ENCODE peak calls at places on chromosomes 2 and 18, in four cellular contexts. K, U, D and Z are unnamed samples.

GRCh38 chr18:47151457-47151856 is 1.2 kb upstream of the HDHD2 start:
- DNase-seq in K (no peak), D (no peak), U (no peak), Z (no peak)

GRCh38 chr18:79560861-79561210 is 118.8 kb upstream of the CTDP1 start:
- DNase-seq in D (no peak), U (no peak), K (no peak), Z (no peak)

GRCh38 chr2:140580799-140581198 is 1550.0 kb downstream of the LRP1B start:
- DNase-seq in D (no peak), K (no peak), U (no peak), Z (no peak)

GRCh38 chr2:205590759-205591158 is 91.5 kb upstream of the NRP2 start:
- DNase-seq in D (peak; percentile 32), U (no peak), K (no peak), Z (no peak)

GRCh38 chr2:170381678-170382077 is 203.7 kb downstream of the MYO3B start:
- DNase-seq in D (no peak), K (no peak), U (no peak), Z (no peak)

GRCh38 chr2:54520687-54521086 is 64.6 kb downstream of the SPTBN1 start:
- DNase-seq in U (no peak), D (peak; percentile 97), K (no peak), Z (peak; percentile 66)

GRCh38 chr2:154963509-154963908 is 265.0 kb downstream of the KCNJ3 start:
- DNase-seq in D (no peak), U (no peak), K (no peak), Z (no peak)

GRCh38 chr2:199261936-199262335 is 195.8 kb downstream of the SATB2 start:
- DNase-seq in K (no peak), D (no peak), U (no peak), Z (no peak)

GRCh38 chr18:32383040-32383819 is 87.5 kb downstream of the GAREM1 start:
- DNase-seq in U (no peak), D (peak; percentile 92), K (no peak), Z (peak; percentile 99)

GRCh38 chr18:49597152-49597551 is 35.3 kb downstream of the LIPG start:
- DNase-seq in D (no peak), U (no peak), K (no peak), Z (no peak)

GRCh38 chr2:366706-367105 is 78.8 kb upstream of the ALKAL2 start:
- DNase-seq in D (no peak), U (no peak), K (no peak), Z (no peak)
- TF ChIP-seq CTCF in D (no peak), U (no peak), K (no peak), Z (no peak)

GRCh38 chr2:136072616-136073015 is 45.3 kb downstream of the CXCR4 start:
- DNase-seq in D (no peak), U (no peak), K (no peak), Z (no peak)
- H3K4me1 ChIP-seq in D (no peaks in the 10 kb centered on the region), U (no peaks in the 10 kb centered on the region), K (no peaks in the 10 kb centered on the region), Z (no peaks in the 10 kb centered on the region)

GRCh38 chr18:23920054-23920453 is 94.5 kb upstream of the TTC39C start:
- DNase-seq in D (peak; percentile 21), U (no peak), K (no peak), Z (peak; percentile 72)
- H3K27ac ChIP-seq in D (no peak overlapping the region), U (no peak overlapping the region), K (no peak overlapping the region), Z (no peak overlapping the region)

DNA sequence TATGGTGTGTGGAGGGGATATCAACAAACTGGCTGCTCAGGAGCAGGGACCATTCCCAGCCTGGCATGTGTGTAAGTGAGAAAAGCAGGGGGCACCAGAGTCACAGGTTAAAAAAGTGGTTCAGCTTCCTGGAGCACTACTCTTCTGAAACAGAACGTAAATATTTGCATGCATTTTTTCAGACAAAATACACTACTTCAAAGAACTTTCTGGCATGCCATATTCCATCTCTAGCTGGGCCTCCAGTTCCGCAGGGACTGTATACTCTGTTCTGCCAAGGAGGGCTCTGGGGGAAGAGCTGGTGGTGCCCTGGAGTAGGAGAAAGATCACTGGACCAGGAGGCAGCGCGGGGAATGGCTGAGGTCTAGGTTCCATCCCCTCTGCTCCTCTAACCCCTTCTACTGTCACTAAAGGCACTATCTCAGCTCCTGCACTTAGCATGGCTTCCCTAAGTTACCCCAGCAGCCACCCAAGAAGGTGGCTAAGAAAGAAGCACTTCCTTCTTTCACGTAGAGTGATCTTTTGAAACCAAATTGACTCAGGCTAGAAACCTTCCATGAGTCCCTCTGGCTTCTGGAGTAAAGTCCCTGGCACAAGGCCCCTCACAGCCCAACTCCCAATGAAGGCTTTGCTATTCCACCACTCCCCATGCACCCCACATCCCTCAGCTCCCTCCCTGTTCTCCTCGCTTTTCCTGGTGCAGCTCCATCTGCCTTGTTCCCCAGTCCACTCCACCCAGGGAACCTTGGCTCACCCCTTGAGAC is 57.6 kb upstream of the CABLES1 start:
- DNase-seq in D (no peak), K (no peak), U (no peak), Z (no peak)
- TF ChIP-seq CTCF in D (no peak), K (no peak), U (no peak), Z (peak; percentile 58)

GRCh38 chr2:74001121-74001520 is 16.4 kb downstream of the TET3 start:
- DNase-seq in U (no peak), D (no peak), K (no peak), Z (no peak)

GRCh38 chr2:74004212-74005182 is 19.8 kb downstream of the TET3 start:
- DNase-seq in U (no peak), K (no peak), D (no peak), Z (no peak)

GRCh38 chr2:74003494-74004211 is 18.9 kb downstream of the TET3 start:
- DNase-seq in U (no peak), K (peak; percentile 58), D (peak; percentile 81), Z (no peak)

GRCh38 chr2:74001781-74002514 is 17.2 kb downstream of the TET3 start:
- DNase-seq in U (no peak), K (no peak), D (no peak), Z (no peak)

GRCh38 chr2:74002515-74003391 is 18.0 kb downstream of the TET3 start:
- DNase-seq in K (peak; percentile 85), U (peak; percentile 88), D (peak; percentile 84), Z (no peak)
- H3K4me1 ChIP-seq in K (peaks cover 10% of the 10 kb centered on the region), U (peaks cover 77% of the 10 kb centered on the region), D (peaks cover 39% of the 10 kb centered on the region), Z (peaks cover 14% of the 10 kb centered on the region)

GRCh38 chr2:29262681-29263260 is 147.6 kb downstream of the CLIP4 start:
- DNase-seq in D (peak; percentile 35), U (no peak), K (no peak), Z (no peak)
- H3K27ac ChIP-seq in D (no peak overlapping the region), U (no peak overlapping the region), K (no peak overlapping the region), Z (no peak overlapping the region)